ENCODE peak calls at places on chromosomes 3 and 15, in six cellular contexts. One of them, this sample, is unnamed.
A peak's percentile ranks its signal among the peaks of the same experiment; 100 is the strongest.

GRCh38 chr3:172517859-172518466 is 5.3 kb downstream of the TNFSF10 start:
- DNase-seq in stimulated activated CD8-positive, alpha-beta memory T cell treated with anti-CD3 and anti-CD28 coated beads, Interleukin-7, amount 100 ng/mL, for 1 hour: no peak
- DNase-seq in fibroblast of mammary gland: peak; percentile 22
- DNase-seq in putamen: no peak
- DNase-seq in H4: no peak
- DNase-seq in RWPE1: no peak
- DNase-seq in this sample: no peak

GRCh38 chr15:95940431-95940985 is 390.0 kb upstream of the NR2F2 start:
- DNase-seq in fibroblast of mammary gland: no peak
- DNase-seq in stimulated activated CD8-positive, alpha-beta memory T cell treated with anti-CD3 and anti-CD28 coated beads, Interleukin-7, amount 100 ng/mL, for 1 hour: no peak
- DNase-seq in putamen: no peak
- DNase-seq in RWPE1: no peak
- DNase-seq in H4: no peak
- DNase-seq in this sample: no peak

GRCh38 chr3:196166741-196167140 is 44.5 kb downstream of the ZDHHC19 start:
- DNase-seq in fibroblast of mammary gland: no peak
- DNase-seq in RWPE1: no peak
- DNase-seq in H4: no peak
- DNase-seq in putamen: no peak
- DNase-seq in stimulated activated CD8-positive, alpha-beta memory T cell treated with anti-CD3 and anti-CD28 coated beads, Interleukin-7, amount 100 ng/mL, for 1 hour: no peak
- DNase-seq in this sample: no peak

GRCh38 chr3:139248593-139249255 is 95.1 kb upstream of the MRPS22 start:
- DNase-seq in RWPE1: no peak
- DNase-seq in fibroblast of mammary gland: no peak
- DNase-seq in stimulated activated CD8-positive, alpha-beta memory T cell treated with anti-CD3 and anti-CD28 coated beads, Interleukin-7, amount 100 ng/mL, for 1 hour: no peak
- DNase-seq in H4: no peak
- DNase-seq in putamen: no peak
- DNase-seq in this sample: no peak

GRCh38 chr3:126342991-126343661 is 14.1 kb downstream of the KLF15 start:
- DNase-seq in putamen: no peak
- DNase-seq in stimulated activated CD8-positive, alpha-beta memory T cell treated with anti-CD3 and anti-CD28 coated beads, Interleukin-7, amount 100 ng/mL, for 1 hour: no peak
- DNase-seq in fibroblast of mammary gland: peak; percentile 47
- DNase-seq in H4: peak; percentile 37
- DNase-seq in RWPE1: peak; percentile 32
- DNase-seq in this sample: peak; percentile 67

GRCh38 chr15:89104172-89104564 is 15.9 kb downstream of the ABHD2 start:
- DNase-seq in fibroblast of mammary gland: peak; percentile 85
- DNase-seq in stimulated activated CD8-positive, alpha-beta memory T cell treated with anti-CD3 and anti-CD28 coated beads, Interleukin-7, amount 100 ng/mL, for 1 hour: no peak
- DNase-seq in RWPE1: no peak
- DNase-seq in putamen: no peak
- DNase-seq in H4: no peak
- DNase-seq in this sample: no peak

GRCh38 chr3:153142961-153143360 is 19.1 kb upstream of the RAP2B start:
- DNase-seq in putamen: no peak
- DNase-seq in RWPE1: no peak
- DNase-seq in H4: no peak
- DNase-seq in stimulated activated CD8-positive, alpha-beta memory T cell treated with anti-CD3 and anti-CD28 coated beads, Interleukin-7, amount 100 ng/mL, for 1 hour: no peak
- DNase-seq in fibroblast of mammary gland: no peak
- DNase-seq in this sample: no peak

GRCh38 chr15:48046813-48047483 is 73.8 kb upstream of the SLC24A5 start:
- DNase-seq in fibroblast of mammary gland: no peak
- DNase-seq in putamen: no peak
- DNase-seq in H4: peak; percentile 49
- DNase-seq in RWPE1: no peak
- DNase-seq in stimulated activated CD8-positive, alpha-beta memory T cell treated with anti-CD3 and anti-CD28 coated beads, Interleukin-7, amount 100 ng/mL, for 1 hour: no peak
- DNase-seq in this sample: no peak